ENCODE peak calls at places on chromosomes 5 and 9, in four cellular contexts. Q is IMR-90, V is T-helper 1 cell, R is GM12878. E is an unnamed sample.

GRCh38 chr5:147290261-147290660 is 55.4 kb downstream of the STK32A start:
- DNase-seq in Q (no peak), V (no peak), R (no peak), E (no peak)

GRCh38 chr5:42799241-42799608 is 12.5 kb downstream of the SELENOP start:
- DNase-seq in Q (no peak), V (no peak), R (no peak), E (no peak)

GRCh38 chr9:91116226-91116625 is 245.5 kb downstream of the AUH start:
- DNase-seq in Q (no peak), V (no peak), R (no peak), E (no peak)

GRCh38 chr9:113918697-113919390 is 42.7 kb downstream of the ZNF618 start:
- DNase-seq in Q (no peak), V (no peak), R (no peak), E (no peak)

GRCh38 chr5:102718819-102719218 is 36.3 kb upstream of the PAM start:
- DNase-seq in Q (no peak), V (no peak), R (no peak), E (no peak)

GRCh38 chr9:108724669-108725068 is 131.1 kb downstream of the ACTL7B start:
- DNase-seq in Q (no peak), V (no peak), R (no peak), E (no peak)

GRCh38 chr5:92504346-92504745 is 1076.7 kb downstream of the NR2F1-AS1 start:
- DNase-seq in Q (peak; percentile 5), V (no peak), R (no peak), E (no peak)

GRCh38 chr5:63483338-63483737 is 478.9 kb downstream of the HTR1A start:
- DNase-seq in Q (no peak), V (no peak), R (no peak), E (no peak)

GRCh38 chr5:68315679-68316271 is 100.2 kb downstream of the PIK3R1 start:
- DNase-seq in Q (no peak), V (peak; percentile 25), R (peak; percentile 55), E (no peak)

GRCh38 chr5:153496835-153497234 is 6.4 kb downstream of the GRIA1 start:
- DNase-seq in Q (peak; percentile 57), V (no peak), R (no peak), E (no peak)

GRCh38 chr5:127236254-127236653 is 54.3 kb upstream of the MEGF10 start:
- DNase-seq in Q (no peak), V (no peak), R (no peak), E (no peak)

GRCh38 chr9:72635197-72635596 is 113.8 kb downstream of the TMC1 start:
- DNase-seq in Q (no peak), V (peak; percentile 21), R (peak; percentile 51), E (no peak)

GRCh38 chr9:111974092-111974681 is 77.6 kb downstream of the UGCG start:
- DNase-seq in Q (peak; percentile 66), V (no peak), R (no peak), E (no peak)

GRCh38 chr9:95815961-95816360 is 59.5 kb upstream of the ERCC6L2 start:
- DNase-seq in Q (no peak), V (no peak), R (no peak), E (no peak)

GRCh38 chr9:89532944-89533343 is 35.0 kb upstream of the SEMA4D start:
- DNase-seq in Q (no peak), V (no peak), R (no peak), E (no peak)

GRCh38 chr5:131627466-131627865 is 7.6 kb downstream of the RAPGEF6 start:
- DNase-seq in Q (no peak), V (no peak), R (no peak), E (no peak)

GRCh38 chr9:129393064-129393463 is 215.0 kb upstream of the IER5L start:
- DNase-seq in Q (no peak), V (no peak), R (no peak), E (no peak)

GRCh38 chr5:72985719-72986118 is 29.9 kb downstream of the FCHO2 start:
- DNase-seq in Q (no peak), V (no peak), R (no peak), E (no peak)

GRCh38 chr5:61344187-61344944 is 12.3 kb downstream of the ZSWIM6 start:
- DNase-seq in Q (peak; percentile 33), V (no peak), R (no peak), E (no peak)

GRCh38 chr9:70066874-70067273 is 23.2 kb downstream of the MAMDC2 start:
- DNase-seq in Q (no peak), V (no peak), R (no peak), E (no peak)

GRCh38 chr9:37436540-37436939 is 14.0 kb downstream of the GRHPR start:
- DNase-seq in Q (no peak), V (no peak), R (no peak), E (no peak)